ENCODE peak calls at places on chromosomes 12 and 14, in four cellular contexts. One of them, this sample, is unnamed.

GRCh38 chr12:130421896-130422295 is 84.2 kb downstream of the PIWIL1 start:
- DNase-seq in HepG2: no peak
- DNase-seq in adrenal gland: no peak
- DNase-seq in A549: no peak
- DNase-seq in this sample: no peak

GRCh38 chr12:18932715-18933114 is 194.8 kb downstream of the CAPZA3 start:
- DNase-seq in HepG2: no peak
- DNase-seq in adrenal gland: no peak
- DNase-seq in A549: no peak
- DNase-seq in this sample: no peak

GRCh38 chr12:79597910-79598309 is 92.9 kb downstream of the PAWR start:
- DNase-seq in HepG2: peak; percentile 53
- DNase-seq in adrenal gland: no peak
- DNase-seq in A549: no peak
- DNase-seq in this sample: no peak

GRCh38 chr14:64779472-64779871 is 75.2 kb downstream of the PLEKHG3 start:
- DNase-seq in HepG2: no peak
- DNase-seq in adrenal gland: peak; percentile 53
- DNase-seq in A549: no peak
- DNase-seq in this sample: no peak

GRCh38 chr14:32508281-32508680 is 179.2 kb downstream of the AKAP6 start:
- DNase-seq in HepG2: no peak
- DNase-seq in adrenal gland: no peak
- DNase-seq in A549: no peak
- DNase-seq in this sample: no peak

GRCh38 chr12:42704340-42704739 is 114.8 kb upstream of the PRICKLE1 start:
- DNase-seq in HepG2: no peak
- DNase-seq in adrenal gland: no peak
- DNase-seq in A549: no peak
- DNase-seq in this sample: no peak

GRCh38 chr12:30021046-30021833 is 237.5 kb upstream of the TMTC1 start:
- DNase-seq in HepG2: no peak
- DNase-seq in adrenal gland: no peak
- DNase-seq in A549: no peak
- DNase-seq in this sample: no peak

GRCh38 chr12:116156614-116157013 is 120.9 kb downstream of the MED13L start:
- DNase-seq in HepG2: no peak
- DNase-seq in adrenal gland: no peak
- DNase-seq in A549: no peak
- DNase-seq in this sample: no peak

GRCh38 chr12:122393822-122394221 is 28.6 kb downstream of the CLIP1 start:
- DNase-seq in HepG2: no peak
- DNase-seq in adrenal gland: no peak
- DNase-seq in A549: no peak
- DNase-seq in this sample: no peak

GRCh38 chr12:113407931-113408585 is 4.4 kb upstream of the SDS start:
- DNase-seq in HepG2: no peak
- DNase-seq in adrenal gland: peak; percentile 75
- DNase-seq in A549: no peak
- DNase-seq in this sample: no peak

GRCh38 chr14:86038401-86038985 is 508.5 kb downstream of the FLRT2 start:
- DNase-seq in HepG2: peak; percentile 10
- DNase-seq in adrenal gland: peak; percentile 49
- DNase-seq in A549: peak; percentile 9
- DNase-seq in this sample: no peak

GRCh38 chr14:21902561-21903199 is 229.1 kb upstream of the OR4E1 start:
- DNase-seq in HepG2: no peak
- DNase-seq in adrenal gland: no peak
- DNase-seq in A549: no peak
- DNase-seq in this sample: no peak

GRCh38 chr12:2053675-2054070 is 886 bp downstream of the CACNA1C start:
- DNase-seq in HepG2: no peak
- DNase-seq in adrenal gland: no peak
- DNase-seq in A549: no peak
- DNase-seq in this sample: no peak

GRCh38 chr12:121145221-121145620 is 12.5 kb downstream of the P2RX7 start:
- DNase-seq in HepG2: no peak
- DNase-seq in adrenal gland: peak; percentile 31
- DNase-seq in A549: no peak
- DNase-seq in this sample: no peak

GRCh38 chr12:119412811-119413794 is 78.6 kb downstream of the CCDC60 start:
- DNase-seq in HepG2: peak; percentile 43
- DNase-seq in adrenal gland: peak; percentile 77
- DNase-seq in A549: peak; percentile 54
- DNase-seq in this sample: peak; percentile 47

GRCh38 chr12:10740182-10740581 is 17.1 kb upstream of the YBX3 start:
- DNase-seq in HepG2: peak; percentile 58
- DNase-seq in adrenal gland: peak; percentile 18
- DNase-seq in A549: no peak
- DNase-seq in this sample: no peak

GRCh38 chr12:31363416-31363809 is 37.5 kb upstream of the SINHCAF start:
- DNase-seq in HepG2: no peak
- DNase-seq in adrenal gland: no peak
- DNase-seq in A549: no peak
- DNase-seq in this sample: no peak

GRCh38 chr12:106976013-106976658 is 10.8 kb downstream of the MTERF2 start:
- DNase-seq in HepG2: peak; percentile 83
- DNase-seq in adrenal gland: no peak
- DNase-seq in A549: no peak
- DNase-seq in this sample: no peak

GRCh38 chr12:93198086-93198485 is 179.6 kb upstream of the NUDT4 start:
- DNase-seq in HepG2: peak; percentile 39
- DNase-seq in adrenal gland: peak; percentile 84
- DNase-seq in A549: peak; percentile 19
- DNase-seq in this sample: no peak

GRCh38 chr14:50012644-50013043 is 103.7 kb downstream of the VCPKMT start:
- DNase-seq in HepG2: no peak
- DNase-seq in adrenal gland: no peak
- DNase-seq in A549: no peak
- DNase-seq in this sample: no peak

GRCh38 chr12:97642906-97643305 is 180.3 kb downstream of the RMST start:
- DNase-seq in HepG2: no peak
- DNase-seq in adrenal gland: no peak
- DNase-seq in A549: no peak
- DNase-seq in this sample: no peak
- H3K27ac ChIP-seq in HepG2: no peak overlapping the region
- H3K27ac ChIP-seq in adrenal gland: no peak overlapping the region
- H3K27ac ChIP-seq in A549: no peak overlapping the region
- H3K27ac ChIP-seq in this sample: no peak overlapping the region

GRCh38 chr12:100503228-100503628 is 29.6 kb downstream of the NR1H4 start:
- DNase-seq in HepG2: no peak
- DNase-seq in adrenal gland: no peak
- DNase-seq in A549: no peak
- DNase-seq in this sample: no peak
- TF ChIP-seq POLR2A in HepG2: no peak
- TF ChIP-seq POLR2A in adrenal gland: no peak
- TF ChIP-seq POLR2A in A549: no peak
- TF ChIP-seq POLR2A in this sample: no peak

DNA sequence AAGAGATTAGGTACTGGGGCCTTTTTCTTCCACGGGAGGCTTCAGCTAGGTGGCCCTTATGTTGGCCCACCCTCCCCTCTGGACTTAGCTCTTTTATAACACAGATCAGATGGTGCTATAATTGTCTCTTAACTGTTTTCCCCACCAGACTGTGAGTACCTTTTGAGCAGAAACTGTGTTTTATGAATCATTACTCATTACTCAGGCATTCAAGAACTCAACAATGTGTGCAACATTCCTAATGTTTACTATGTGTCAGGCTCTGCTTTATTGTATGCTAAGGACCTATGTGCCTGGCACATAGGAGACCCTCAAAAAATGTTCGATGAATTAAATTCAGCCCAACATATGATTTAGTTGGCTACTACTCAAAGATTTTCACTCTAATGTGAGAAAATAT is 113.2 kb downstream of the RMST start:
- DNase-seq in HepG2: peak; percentile 43
- DNase-seq in adrenal gland: no peak
- DNase-seq in A549: no peak
- DNase-seq in this sample: no peak
- H3K27ac ChIP-seq in HepG2: no peak overlapping the region
- H3K27ac ChIP-seq in adrenal gland: no peak overlapping the region
- H3K27ac ChIP-seq in A549: no peak overlapping the region
- H3K27ac ChIP-seq in this sample: no peak overlapping the region

DNA sequence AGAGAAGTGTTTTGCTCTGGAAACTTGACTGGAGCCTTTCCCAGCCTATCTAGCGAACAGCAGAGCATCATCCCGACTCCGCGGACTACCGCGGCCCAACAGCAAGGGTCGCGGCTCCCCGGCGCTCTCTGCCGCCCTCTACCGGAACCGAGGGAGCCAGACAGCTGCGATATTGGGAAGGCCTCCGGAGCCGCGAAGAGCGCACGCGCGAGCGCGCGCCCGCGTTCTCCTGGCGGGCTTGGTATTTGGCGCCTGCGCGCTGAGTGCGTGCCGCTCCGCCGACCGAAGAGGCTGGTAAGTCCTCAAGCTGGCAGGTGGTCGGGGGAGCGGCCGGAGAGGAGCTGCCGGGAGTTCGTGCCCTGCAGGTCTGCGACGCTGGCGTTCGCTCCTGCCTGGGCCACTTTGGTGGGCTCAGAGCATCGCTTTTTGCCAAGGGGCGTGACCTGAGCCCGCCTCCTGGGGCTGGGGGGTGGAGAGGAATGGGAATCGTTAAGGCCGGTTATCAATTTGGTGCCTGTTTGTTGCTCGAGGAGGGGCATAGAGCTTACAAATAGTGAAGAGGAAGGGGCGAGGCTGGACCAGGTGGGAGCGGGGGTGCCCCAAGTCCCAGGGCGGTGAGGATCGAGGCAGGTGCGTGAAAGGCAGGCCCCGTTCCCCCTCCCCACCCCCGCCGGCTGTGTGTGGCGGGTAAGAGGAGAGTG is at the start of gene TMEM106C:
- DNase-seq in HepG2: peak; percentile 82
- DNase-seq in adrenal gland: peak; percentile 92
- DNase-seq in A549: peak; percentile 97
- DNase-seq in this sample: peak; percentile 87
- TF ChIP-seq POLR2A in HepG2: peak; percentile 38
- TF ChIP-seq POLR2A in adrenal gland: peak; percentile 42
- TF ChIP-seq POLR2A in A549: peak; percentile 60
- TF ChIP-seq POLR2A in this sample: peak; percentile 56

This sample was measured in prostate gland.